ENCODE peak calls at places on chromosomes 1 and 21, in nine cellular contexts. I, R, B, G, Q, M, U, J and Y are unnamed samples.

GRCh38 chr1:227756172-227756959 is 21.1 kb downstream of the SNAP47 start:
- DNase-seq in J (peak; percentile 44), U (peak; percentile 89), Q (no peak), R (no peak), B (peak; percentile 71), G (no peak), M (no peak), I (no peak), Y (no peak)

GRCh38 chr1:5707566-5708178 is 284.6 kb downstream of the NPHP4 start:
- DNase-seq in J (no peak), M (no peak), I (no peak), Q (no peak), R (no peak), G (no peak), B (peak; percentile 56), U (peak; percentile 22), Y (no peak)

GRCh38 chr1:174800221-174800791 is 199.4 kb upstream of the CACYBP start:
- DNase-seq in J (no peak), B (no peak), I (no peak), U (no peak), R (no peak), Q (no peak), G (no peak), M (no peak), Y (no peak)

GRCh38 chr1:160681891-160682140 is 29.8 kb downstream of the CD48 start:
- DNase-seq in J (no peak), Q (no peak), B (no peak), G (no peak), I (no peak), U (no peak), R (no peak), M (no peak), Y (no peak)

GRCh38 chr1:63615809-63616420 is 22.7 kb downstream of the PGM1 start:
- DNase-seq in I (peak; percentile 55), G (peak; percentile 31), Q (peak; percentile 68), U (peak; percentile 73), J (peak; percentile 80), B (no peak), R (no peak), M (peak; percentile 34), Y (peak; percentile 62)

GRCh38 chr1:32741417-32742131 is 39.0 kb upstream of the SYNC start:
- DNase-seq in G (no peak), J (no peak), I (no peak), B (no peak), U (no peak), R (peak; percentile 34), M (no peak), Q (peak; percentile 9), Y (no peak)

GRCh38 chr1:25926731-25927496 is 20.7 kb upstream of the STMN1 start:
- DNase-seq in R (no peak), U (no peak), I (no peak), M (no peak), Q (no peak), B (no peak), J (no peak), G (no peak), Y (no peak)

GRCh38 chr1:11058595-11059165 is 1.1 kb downstream of the SRM start:
- DNase-seq in M (no peak), G (no peak), Q (no peak), R (no peak), I (no peak), J (no peak), B (no peak), U (no peak), Y (no peak)

GRCh38 chr1:84941843-84942242 is 48.8 kb upstream of the LPAR3 start:
- DNase-seq in J (no peak), U (no peak), I (no peak), B (no peak), G (no peak), M (no peak), R (no peak), Q (no peak), Y (no peak)

GRCh38 chr1:200029624-200030074 is 2.1 kb downstream of the NR5A2 start:
- DNase-seq in J (no peak), U (no peak), Q (no peak), M (no peak), I (no peak), G (no peak), B (no peak), R (no peak), Y (no peak)

GRCh38 chr1:221701570-221702186 is 40.2 kb downstream of the DUSP10 start:
- DNase-seq in M (no peak), Q (no peak), J (no peak), G (no peak), B (no peak), I (no peak), R (no peak), U (no peak), Y (no peak)

GRCh38 chr1:80427886-80428285 is 1372.8 kb upstream of the ADGRL2 start:
- DNase-seq in M (no peak), G (no peak), J (no peak), U (no peak), Q (no peak), I (no peak), R (no peak), B (no peak), Y (no peak)

GRCh38 chr21:42151148-42152074 is 67.5 kb upstream of the ABCG1 start:
- DNase-seq in U (peak; percentile 54), I (no peak), M (no peak), J (no peak), Q (no peak), R (no peak), B (peak; percentile 74), G (no peak), Y (no peak)

GRCh38 chr1:84693009-84693408 is 2.7 kb upstream of the SSX2IP start:
- DNase-seq in Q (peak; percentile 52), U (no peak), R (no peak), G (no peak), B (no peak), M (no peak), J (no peak), I (no peak), Y (no peak)

GRCh38 chr1:44267438-44267837 is 54.2 kb downstream of the DMAP1 start:
- DNase-seq in Q (no peak), G (no peak), U (no peak), I (no peak), B (no peak), R (no peak), M (no peak), J (no peak), Y (no peak)

GRCh38 chr1:65494671-65495070 is 74.2 kb downstream of the LEPR start:
- DNase-seq in G (no peak), I (no peak), R (no peak), U (no peak), M (no peak), Q (no peak), B (no peak), J (no peak), Y (no peak)

GRCh38 chr1:9279172-9279840 is 13.4 kb upstream of the SPSB1 start:
- DNase-seq in R (no peak), U (no peak), J (peak; percentile 69), B (no peak), G (no peak), M (no peak), I (no peak), Q (no peak), Y (no peak)

GRCh38 chr1:167227934-167228378 is 7.3 kb downstream of the POU2F1 start:
- DNase-seq in U (no peak), Q (no peak), M (no peak), B (no peak), R (no peak), J (no peak), G (no peak), I (no peak), Y (no peak)

GRCh38 chr1:56429288-56429687 is 150.1 kb downstream of the PLPP3 start:
- DNase-seq in R (no peak), I (no peak), U (no peak), G (no peak), M (no peak), Q (no peak), B (no peak), J (no peak), Y (no peak)

GRCh38 chr1:90714521-90714951 is 2.6 kb downstream of the BARHL2 start:
- DNase-seq in B (no peak), G (no peak), I (no peak), Q (no peak), R (no peak), J (no peak), U (no peak), M (no peak), Y (no peak)
- H3K4me3 ChIP-seq in B (no peak overlapping the region), G (no peak overlapping the region), I (no peak overlapping the region), Q (no peak overlapping the region), R (no peak overlapping the region), J (no peak overlapping the region), U (no peak overlapping the region), M (no peak overlapping the region), Y (no peak overlapping the region)

GRCh38 chr1:184416921-184417320 is 30.1 kb downstream of the C1orf21 start:
- DNase-seq in J (no peak), R (no peak), I (no peak), Q (no peak), B (no peak), M (no peak), G (no peak), U (no peak), Y (no peak)

GRCh38 chr1:184419734-184420161 is 32.9 kb downstream of the C1orf21 start:
- DNase-seq in I (no peak), U (no peak), Q (no peak), R (no peak), J (peak; percentile 54), M (no peak), B (no peak), G (no peak), Y (no peak)

GRCh38 chr1:184422490-184423233 is 35.8 kb downstream of the C1orf21 start:
- DNase-seq in R (no peak), B (no peak), U (no peak), M (no peak), Q (no peak), G (no peak), I (no peak), J (no peak), Y (no peak)

GRCh38 chr1:184416476-184416875 is 29.6 kb downstream of the C1orf21 start:
- DNase-seq in R (no peak), J (no peak), I (no peak), U (no peak), B (no peak), Q (no peak), M (no peak), G (no peak), Y (no peak)

GRCh38 chr1:184418955-184419733 is 32.3 kb downstream of the C1orf21 start:
- DNase-seq in J (no peak), M (no peak), U (no peak), I (no peak), B (no peak), Q (no peak), R (no peak), G (no peak), Y (no peak)
- H3K4me3 ChIP-seq in J (no peak overlapping the region), M (no peak overlapping the region), U (no peak overlapping the region), I (no peak overlapping the region), B (no peak overlapping the region), Q (no peak overlapping the region), R (no peak overlapping the region), G (no peak overlapping the region), Y (no peak overlapping the region)

GRCh38 chr1:16979475-16980327 is 719 bp downstream of the MFAP2 start:
- DNase-seq in J (peak; percentile 67), G (no peak), I (no peak), R (peak; percentile 44), B (no peak), U (peak; percentile 82), M (no peak), Q (no peak), Y (no peak)
- H3K4me3 ChIP-seq in J (peak overlapping the region; percentile 70), G (peak overlapping the region; percentile 47), I (no peak overlapping the region), R (peak overlapping the region; percentile 47), B (peak overlapping the region; percentile 55), U (peak overlapping the region; percentile 53), M (peak overlapping the region; percentile 77), Q (no peak overlapping the region), Y (no peak overlapping the region)

GRCh38 chr1:12148160-12148957 is 18.4 kb upstream of the TNFRSF1B start:
- DNase-seq in R (peak; percentile 10), M (no peak), U (no peak), I (no peak), Q (peak; percentile 24), B (no peak), G (no peak), J (no peak), Y (no peak)
- H3K4me3 ChIP-seq in R (no peak overlapping the region), M (no peak overlapping the region), U (no peak overlapping the region), I (no peak overlapping the region), Q (no peak overlapping the region), B (no peak overlapping the region), G (no peak overlapping the region), J (no peak overlapping the region), Y (no peak overlapping the region)